ENCODE peak calls at places on chromosome 15, in six cellular contexts. B is hepatocyte; E is activated CD4-positive, alpha-beta T cell treated with anti-CD3 and anti-CD28 coated beads for 4 hours; P is substantia nigra; G is kidney epithelial cell; Z is body of pancreas. A is an unnamed sample.

GRCh38 chr15:39596358-39597051 is 15.6 kb downstream of the THBS1 start:
- DNase-seq in P (no peak), E (no peak), Z (no peak), B (no peak), G (no peak), A (no peak)

GRCh38 chr15:67184208-67184925 is 70.1 kb downstream of the AAGAB start:
- DNase-seq in G (no peak), Z (no peak), P (no peak), E (no peak), B (no peak), A (no peak)

GRCh38 chr15:56187665-56188064 is 56.0 kb downstream of the RFX7 start:
- DNase-seq in G (no peak), B (no peak), P (no peak), E (no peak), Z (no peak), A (no peak)

GRCh38 chr15:55715355-55716076 is 27.4 kb downstream of the PRTG start:
- DNase-seq in P (no peak), G (no peak), E (no peak), Z (no peak), B (no peak), A (no peak)

GRCh38 chr15:77052556-77052955 is 18.4 kb downstream of the TSPAN3 start:
- DNase-seq in P (no peak), B (no peak), E (no peak), Z (no peak), G (no peak), A (no peak)

GRCh38 chr15:25710184-25710583 is 152.9 kb downstream of the ATP10A start:
- DNase-seq in P (no peak), G (no peak), B (peak), Z (peak), E (peak), A (peak)

GRCh38 chr15:35738370-35738769 is 192.4 kb upstream of the DPH6 start:
- DNase-seq in G (peak), P (no peak), Z (no peak), E (no peak), B (no peak), A (no peak)

GRCh38 chr15:51054535-51054934 is 40.2 kb downstream of the TNFAIP8L3 start:
- DNase-seq in P (no peak), B (no peak), G (no peak), Z (no peak), E (no peak), A (no peak)

GRCh38 chr15:41494922-41495735 is 1.5 kb downstream of the ITPKA start:
- DNase-seq in B (peak), E (no peak), Z (no peak), G (no peak), P (no peak), A (no peak)

GRCh38 chr15:33547876-33548275 is 237.1 kb downstream of the RYR3 start:
- DNase-seq in G (peak), E (no peak), P (peak), B (peak), Z (no peak), A (no peak)

GRCh38 chr15:51195459-51195858 is 100.8 kb upstream of the TNFAIP8L3 start:
- DNase-seq in E (no peak), G (no peak), Z (no peak), B (no peak), P (no peak), A (no peak)

GRCh38 chr15:65558336-65558735 is 28.1 kb downstream of the HACD3 start:
- DNase-seq in P (no peak), E (no peak), G (peak), B (no peak), Z (no peak), A (no peak)

GRCh38 chr15:60546764-60547163 is 67.8 kb upstream of the ICE2 start:
- DNase-seq in P (no peak), E (peak), B (no peak), Z (no peak), G (no peak), A (no peak)

GRCh38 chr15:77753939-77754338 is 121.2 kb upstream of the LINGO1 start:
- DNase-seq in E (no peak), Z (no peak), P (no peak), B (no peak), G (no peak), A (no peak)

GRCh38 chr15:44157679-44158078 is 37.4 kb downstream of the FRMD5 start:
- DNase-seq in Z (no peak), B (peak), G (peak), E (no peak), P (no peak), A (no peak)

GRCh38 chr15:81235781-81236507 is 39.3 kb downstream of the IL16 start:
- DNase-seq in P (no peak), Z (no peak), B (no peak), G (peak), E (no peak), A (no peak)

GRCh38 chr15:65553691-65554090 is 23.4 kb downstream of the HACD3 start:
- DNase-seq in E (no peak), P (no peak), Z (no peak), B (no peak), G (no peak), A (no peak)

GRCh38 chr15:95025924-95026728 is 794.8 kb downstream of the MCTP2 start:
- DNase-seq in G (no peak), E (no peak), Z (peak), P (no peak), B (peak), A (peak)

GRCh38 chr15:77706482-77707244 is 74.0 kb upstream of the LINGO1 start:
- DNase-seq in B (no peak), E (no peak), Z (no peak), P (no peak), G (no peak), A (no peak)

GRCh38 chr15:75225951-75226732 is 24.5 kb downstream of the C15orf39 start:
- DNase-seq in Z (no peak), G (no peak), P (no peak), E (no peak), B (no peak), A (no peak)

GRCh38 chr15:26070095-26070532 is 207.0 kb upstream of the ATP10A start:
- DNase-seq in P (no peak), E (no peak), G (no peak), B (no peak), Z (no peak), A (no peak)

GRCh38 chr15:79595271-79595670 is 163.1 kb downstream of the MINAR1 start:
- DNase-seq in P (no peak), E (no peak), Z (no peak), B (no peak), G (no peak), A (no peak)

GRCh38 chr15:53072077-53072476 is 281.9 kb upstream of the ONECUT1 start:
- DNase-seq in Z (peak), P (peak), E (no peak), B (peak), G (peak), A (no peak)

GRCh38 chr15:69530234-69530633 is 77.6 kb downstream of the RPLP1 start:
- DNase-seq in P (no peak), Z (no peak), B (no peak), G (no peak), E (no peak), A (no peak)

GRCh38 chr15:39591141-39591895 is 10.4 kb downstream of the THBS1 start:
- DNase-seq in G (no peak), P (no peak), E (no peak), Z (no peak), B (no peak), A (no peak)

GRCh38 chr15:70127288-70127746 is 29.6 kb upstream of the TLE3 start:
- DNase-seq in B (peak), P (peak), E (no peak), G (no peak), Z (peak), A (no peak)

GRCh38 chr15:75732809-75733451 is 20.3 kb upstream of the CSPG4 start:
- DNase-seq in E (peak), B (peak), Z (peak), P (peak), G (no peak), A (peak)

GRCh38 chr15:83992356-83993031 is 243.1 kb upstream of the GOLGA6L4 start:
- DNase-seq in E (no peak), P (no peak), B (no peak), G (no peak), Z (no peak), A (no peak)

GRCh38 chr15:73928241-73928579 is 1.9 kb downstream of the LOXL1 start:
- DNase-seq in G (no peak), B (no peak), E (no peak), P (no peak), Z (no peak), A (no peak)

GRCh38 chr15:36947035-36947719 is 153.2 kb downstream of the MEIS2 start:
- DNase-seq in Z (no peak), B (no peak), E (no peak), P (no peak), G (no peak), A (no peak)

GRCh38 chr15:62360286-62360685 is 195.2 kb upstream of the C2CD4B start:
- DNase-seq in B (no peak), E (no peak), Z (no peak), G (no peak), P (no peak), A (no peak)

GRCh38 chr15:51756482-51756881 is 5.1 kb downstream of the TMOD2 start:
- DNase-seq in P (no peak), G (no peak), B (no peak), Z (no peak), E (no peak), A (no peak)

GRCh38 chr15:90497912-90498311 is 31.8 kb upstream of the CRTC3 start:
- DNase-seq in B (peak), G (no peak), P (no peak), Z (no peak), E (no peak), A (peak)

GRCh38 chr15:52208306-52208946 is 17.2 kb upstream of the GNB5 start:
- DNase-seq in E (peak), G (no peak), Z (peak), B (peak), P (peak), A (peak)